ENCODE peak calls at places on chromosomes 16 and 17, in eight cellular contexts. V is ovary; R is T follicular helper cell; K is mammary epithelial cell; Q is WTC11; A is stimulated activated naive CD8-positive, alpha-beta T cell treated with anti-CD3 and anti-CD28 coated beads, Interleukin-15, Interleukin-2, amounts not matched to agents 100 U/mL and 50 U/mL, for 24 hours; U is stimulated activated CD8-positive, alpha-beta memory T cell treated with anti-CD3 and anti-CD28 coated beads, Interleukin-4, amount 100 ng/mL, for 1 hour; Y is OCI-M1. W is an unnamed sample.

GRCh38 chr16:28292731-28293588 is 635 bp downstream of the SBK1 start:
- DNase-seq in V (peak), R (no peak), K (no peak), Q (peak), A (no peak), U (no peak), Y (no peak), W (peak)

GRCh38 chr16:10765772-10766171 is 22.1 kb downstream of the NUBP1 start:
- DNase-seq in V (no peak), R (no peak), K (no peak), Q (no peak), A (peak), U (no peak), Y (no peak), W (no peak)

GRCh38 chr17:33260638-33261037 is 32.5 kb downstream of the ASIC2 start:
- DNase-seq in V (no peak), R (no peak), K (no peak), Q (peak), A (no peak), U (no peak), Y (no peak), W (no peak)

GRCh38 chr17:51119415-51120356 is 982 bp downstream of the SPAG9 start:
- DNase-seq in V (no peak), R (no peak), K (peak), Q (peak), A (peak), U (peak), Y (peak), W (peak)

GRCh38 chr17:21174186-21174585 is 39.8 kb downstream of the TMEM11 start:
- DNase-seq in V (peak), R (no peak), K (no peak), Q (no peak), A (no peak), U (no peak), Y (no peak), W (no peak)

GRCh38 chr16:85607331-85607765 is 5.8 kb upstream of the GSE1 start:
- DNase-seq in V (no peak), R (no peak), K (no peak), Q (peak), A (no peak), U (no peak), Y (no peak), W (peak)

GRCh38 chr16:86906608-86907007 is 328.3 kb downstream of the FOXL1 start:
- DNase-seq in V (peak), R (no peak), K (no peak), Q (no peak), A (no peak), U (no peak), Y (no peak), W (no peak)

GRCh38 chr16:11402051-11402744 is 56.9 kb downstream of the RMI2 start:
- DNase-seq in V (peak), R (no peak), K (no peak), Q (no peak), A (no peak), U (no peak), Y (no peak), W (no peak)

GRCh38 chr17:50201226-50201854 is at the start of gene COL1A1:
- DNase-seq in V (peak), R (no peak), K (no peak), Q (peak), A (no peak), U (no peak), Y (no peak), W (peak)

GRCh38 chr16:8920676-8921625 is 38.8 kb downstream of the LITAFD start:
- DNase-seq in V (no peak), R (no peak), K (no peak), Q (no peak), A (no peak), U (no peak), Y (no peak), W (peak)

GRCh38 chr17:64281962-64282752 is 19.1 kb upstream of the TEX2 start:
- DNase-seq in V (peak), R (peak), K (peak), Q (peak), A (peak), U (no peak), Y (peak), W (peak)

GRCh38 chr16:27248036-27248435 is 20.5 kb downstream of the NSMCE1 start:
- DNase-seq in V (no peak), R (no peak), K (no peak), Q (no peak), A (no peak), U (no peak), Y (no peak), W (no peak)

W was measured in astrocyte of the hippocampus.